ENCODE peak calls at places on chromosome 20, in four cellular contexts. R is glutamatergic neuron; X is Daoy; A is stimulated activated CD4-positive, alpha-beta T cell treated with anti-CD3 and anti-CD28 coated beads, Interleukin-1b, Interleukin-23, amount 100 ng/mL, for 1 hour. B is an unnamed sample.

GRCh38 chr20:63746766-63747315 is 7.3 kb downstream of the SLC2A4RG start:
- DNase-seq in X (no peak), R (no peak), A (no peak), B (no peak)

GRCh38 chr20:25272223-25273000 is 24.5 kb downstream of the PYGB start:
- DNase-seq in X (no peak), R (no peak), A (no peak), B (no peak)

GRCh38 chr20:48224531-48224930 is 439.2 kb upstream of the SULF2 start:
- DNase-seq in A (no peak), X (no peak), R (no peak), B (no peak)

GRCh38 chr20:775679-776135 is 7.4 kb upstream of the SLC52A3 start:
- DNase-seq in X (no peak), R (no peak), A (no peak), B (no peak)

GRCh38 chr20:32536861-32537656 is 48.1 kb downstream of the NOL4L start:
- DNase-seq in A (no peak), X (no peak), R (peak), B (no peak)

GRCh38 chr20:45823949-45824835 is 2.9 kb downstream of the TNNC2 start:
- DNase-seq in R (peak), A (no peak), X (peak), B (no peak)

GRCh38 chr20:44109951-44110361 is 77.0 kb downstream of the JPH2 start:
- DNase-seq in A (no peak), R (no peak), X (no peak), B (no peak)

GRCh38 chr20:38859070-38859690 is 53.7 kb downstream of the PPP1R16B start:
- DNase-seq in X (no peak), A (no peak), R (no peak), B (no peak)

GRCh38 chr20:51276331-51276730 is 253.4 kb upstream of the KCNG1 start:
- DNase-seq in R (no peak), A (no peak), X (no peak), B (no peak)

GRCh38 chr20:34185766-34186620 is 55.2 kb upstream of the ASIP start:
- DNase-seq in X (no peak), R (no peak), A (no peak), B (no peak)

GRCh38 chr20:10487354-10488115 is 52.4 kb downstream of the SLX4IP start:
- DNase-seq in R (no peak), X (no peak), A (no peak), B (no peak)

GRCh38 chr20:36644032-36644712 is 1.8 kb downstream of the SLA2 start:
- DNase-seq in A (peak), R (no peak), X (no peak), B (no peak)

GRCh38 chr20:32570401-32571190 is 14.5 kb downstream of the NOL4L start:
- DNase-seq in X (peak), R (no peak), A (no peak), B (no peak)

GRCh38 chr20:3606021-3606420 is 57.2 kb downstream of the GFRA4 start:
- DNase-seq in R (no peak), A (no peak), X (no peak), B (no peak)

GRCh38 chr20:36957875-36958667 is 6.6 kb upstream of the SAMHD1 start:
- DNase-seq in X (no peak), A (no peak), R (no peak), B (no peak)

GRCh38 chr20:50389808-50390684 is 120.1 kb upstream of the PTPN1 start:
- DNase-seq in R (no peak), X (no peak), A (no peak), B (no peak)

GRCh38 chr20:58482416-58482815 is 32.8 kb downstream of the APCDD1L start:
- DNase-seq in A (no peak), R (no peak), X (peak), B (no peak)

GRCh38 chr20:62887147-62887859 is 25.7 kb upstream of the TCFL5 start:
- DNase-seq in X (peak), R (no peak), A (no peak), B (no peak)

GRCh38 chr20:40710608-40711007 is 21.6 kb upstream of the MAFB start:
- DNase-seq in A (no peak), X (no peak), R (no peak), B (no peak)

B was measured in esophagus squamous epithelium.